ENCODE peak calls at places on chromosomes 5 and 9, in five cellular contexts. One of them, this sample, is unnamed.

GRCh38 chr9:33187519-33188218 is 20.5 kb upstream of the B4GALT1 start:
- DNase-seq in cardiac fibroblast: peak; percentile 82
- DNase-seq in lung: no peak
- DNase-seq in Calu3: no peak
- DNase-seq in neural progenitor cell: no peak
- DNase-seq in this sample: no peak

GRCh38 chr5:142660731-142661130 is 25.2 kb downstream of the FGF1 start:
- DNase-seq in cardiac fibroblast: peak; percentile 25
- DNase-seq in lung: no peak
- DNase-seq in Calu3: no peak
- DNase-seq in neural progenitor cell: no peak
- DNase-seq in this sample: no peak

GRCh38 chr9:90245661-90246060 is 397.0 kb downstream of the DIRAS2 start:
- DNase-seq in cardiac fibroblast: no peak
- DNase-seq in lung: no peak
- DNase-seq in Calu3: no peak
- DNase-seq in neural progenitor cell: no peak
- DNase-seq in this sample: no peak

GRCh38 chr9:123642291-123643278 is 286.6 kb downstream of the CRB2 start:
- DNase-seq in cardiac fibroblast: peak; percentile 61
- DNase-seq in lung: peak; percentile 83
- DNase-seq in Calu3: no peak
- DNase-seq in neural progenitor cell: no peak
- DNase-seq in this sample: no peak

GRCh38 chr5:58887721-58888409 is 305.0 kb downstream of the RAB3C start:
- DNase-seq in cardiac fibroblast: peak; percentile 69
- DNase-seq in lung: peak; percentile 53
- DNase-seq in Calu3: no peak
- DNase-seq in neural progenitor cell: no peak
- DNase-seq in this sample: no peak

GRCh38 chr5:68139601-68140441 is 75.7 kb upstream of the PIK3R1 start:
- DNase-seq in cardiac fibroblast: no peak
- DNase-seq in lung: no peak
- DNase-seq in Calu3: no peak
- DNase-seq in neural progenitor cell: no peak
- DNase-seq in this sample: no peak

GRCh38 chr9:77981907-77982306 is 49.7 kb downstream of the GNAQ start:
- DNase-seq in cardiac fibroblast: no peak
- DNase-seq in lung: no peak
- DNase-seq in Calu3: no peak
- DNase-seq in neural progenitor cell: no peak
- DNase-seq in this sample: no peak

GRCh38 chr9:9504869-9505268 is 1107.9 kb downstream of the PTPRD start:
- DNase-seq in cardiac fibroblast: no peak
- DNase-seq in lung: no peak
- DNase-seq in Calu3: no peak
- DNase-seq in neural progenitor cell: no peak
- DNase-seq in this sample: no peak

GRCh38 chr9:104961238-104961637 is 33.3 kb upstream of the ABCA1 start:
- DNase-seq in cardiac fibroblast: peak; percentile 44
- DNase-seq in lung: no peak
- DNase-seq in Calu3: peak; percentile 10
- DNase-seq in neural progenitor cell: no peak
- DNase-seq in this sample: no peak

GRCh38 chr5:766666-767431 is 17.7 kb downstream of the ZDHHC11B start:
- DNase-seq in cardiac fibroblast: no peak
- DNase-seq in lung: peak; percentile 29
- DNase-seq in Calu3: no peak
- DNase-seq in neural progenitor cell: no peak
- DNase-seq in this sample: no peak

GRCh38 chr5:126921471-126922091 is 108.8 kb downstream of the MARCHF3 start:
- DNase-seq in cardiac fibroblast: no peak
- DNase-seq in lung: no peak
- DNase-seq in Calu3: no peak
- DNase-seq in neural progenitor cell: no peak
- DNase-seq in this sample: no peak

GRCh38 chr5:161230222-161230621 is 316.3 kb downstream of the GABRB2 start:
- DNase-seq in cardiac fibroblast: no peak
- DNase-seq in lung: no peak
- DNase-seq in Calu3: no peak
- DNase-seq in neural progenitor cell: peak; percentile 28
- DNase-seq in this sample: no peak

GRCh38 chr9:123834907-123835562 is 94.9 kb downstream of the DENND1A start:
- DNase-seq in cardiac fibroblast: peak; percentile 43
- DNase-seq in lung: no peak
- DNase-seq in Calu3: no peak
- DNase-seq in neural progenitor cell: peak; percentile 26
- DNase-seq in this sample: no peak

GRCh38 chr9:137544176-137544755 is 5.9 kb downstream of the PNPLA7 start:
- DNase-seq in cardiac fibroblast: peak; percentile 50
- DNase-seq in lung: no peak
- DNase-seq in Calu3: no peak
- DNase-seq in neural progenitor cell: no peak
- DNase-seq in this sample: no peak

GRCh38 chr9:99118782-99119466 is 14.0 kb downstream of the TGFBR1 start:
- DNase-seq in cardiac fibroblast: no peak
- DNase-seq in lung: no peak
- DNase-seq in Calu3: no peak
- DNase-seq in neural progenitor cell: no peak
- DNase-seq in this sample: no peak

GRCh38 chr9:111178361-111179043 is 140.2 kb upstream of the LPAR1 start:
- DNase-seq in cardiac fibroblast: peak; percentile 33
- DNase-seq in lung: no peak
- DNase-seq in Calu3: peak; percentile 4
- DNase-seq in neural progenitor cell: no peak
- DNase-seq in this sample: peak; percentile 91

GRCh38 chr5:145360936-145361335 is 474.2 kb downstream of the PRELID2 start:
- DNase-seq in cardiac fibroblast: peak; percentile 37
- DNase-seq in lung: no peak
- DNase-seq in Calu3: no peak
- DNase-seq in neural progenitor cell: no peak
- DNase-seq in this sample: no peak

GRCh38 chr9:102035929-102036328 is 297.5 kb upstream of the GRIN3A start:
- DNase-seq in cardiac fibroblast: no peak
- DNase-seq in lung: no peak
- DNase-seq in Calu3: no peak
- DNase-seq in neural progenitor cell: no peak
- DNase-seq in this sample: no peak

GRCh38 chr5:143594913-143595818 is 191.7 kb upstream of the NR3C1 start:
- DNase-seq in cardiac fibroblast: no peak
- DNase-seq in lung: no peak
- DNase-seq in Calu3: peak; percentile 40
- DNase-seq in neural progenitor cell: no peak
- DNase-seq in this sample: no peak

GRCh38 chr5:33997331-33997983 is 10.4 kb downstream of the AMACR start:
- DNase-seq in cardiac fibroblast: peak; percentile 91
- DNase-seq in lung: peak; percentile 65
- DNase-seq in Calu3: peak; percentile 49
- DNase-seq in neural progenitor cell: peak; percentile 58
- DNase-seq in this sample: peak; percentile 82

GRCh38 chr5:179345429-179346321 is at the start of gene ADAMTS2:
- DNase-seq in cardiac fibroblast: peak; percentile 75
- DNase-seq in lung: peak; percentile 41
- DNase-seq in Calu3: no peak
- DNase-seq in neural progenitor cell: peak; percentile 88
- DNase-seq in this sample: no peak

GRCh38 chr5:124402144-124402581 is 344.3 kb downstream of the ZNF608 start:
- DNase-seq in cardiac fibroblast: peak; percentile 90
- DNase-seq in lung: peak; percentile 69
- DNase-seq in Calu3: peak; percentile 58
- DNase-seq in neural progenitor cell: no peak
- DNase-seq in this sample: peak; percentile 69

GRCh38 chr9:91777437-91777836 is 172.6 kb downstream of the ROR2 start:
- DNase-seq in cardiac fibroblast: peak; percentile 79
- DNase-seq in lung: no peak
- DNase-seq in Calu3: no peak
- DNase-seq in neural progenitor cell: no peak
- DNase-seq in this sample: no peak

GRCh38 chr5:124747770-124748686 is 1.6 kb upstream of the ZNF608 start:
- DNase-seq in cardiac fibroblast: peak; percentile 53
- DNase-seq in lung: no peak
- DNase-seq in Calu3: no peak
- DNase-seq in neural progenitor cell: peak; percentile 43
- DNase-seq in this sample: no peak

GRCh38 chr5:34703767-34704324 is 47.7 kb downstream of the RAI14 start:
- DNase-seq in cardiac fibroblast: no peak
- DNase-seq in lung: no peak
- DNase-seq in Calu3: no peak
- DNase-seq in neural progenitor cell: peak; percentile 70
- DNase-seq in this sample: no peak

GRCh38 chr5:156147251-156147947 is 179.6 kb upstream of the SGCD start:
- DNase-seq in cardiac fibroblast: peak; percentile 7
- DNase-seq in lung: no peak
- DNase-seq in Calu3: no peak
- DNase-seq in neural progenitor cell: no peak
- DNase-seq in this sample: peak; percentile 72

GRCh38 chr5:73298251-73299016 is 125.4 kb downstream of the TMEM174 start:
- DNase-seq in cardiac fibroblast: no peak
- DNase-seq in lung: no peak
- DNase-seq in Calu3: no peak
- DNase-seq in neural progenitor cell: peak; percentile 57
- DNase-seq in this sample: peak; percentile 72

GRCh38 chr9:10633785-10634184 is 21.0 kb upstream of the PTPRD start:
- DNase-seq in cardiac fibroblast: no peak
- DNase-seq in lung: no peak
- DNase-seq in Calu3: no peak
- DNase-seq in neural progenitor cell: peak; percentile 23
- DNase-seq in this sample: no peak

GRCh38 chr5:14178671-14179211 is 35.6 kb downstream of the TRIO start:
- DNase-seq in cardiac fibroblast: peak; percentile 67
- DNase-seq in lung: no peak
- DNase-seq in Calu3: no peak
- DNase-seq in neural progenitor cell: peak; percentile 78
- DNase-seq in this sample: no peak

GRCh38 chr9:76044420-76044819 is 153.9 kb downstream of the PCSK5 start:
- DNase-seq in cardiac fibroblast: no peak
- DNase-seq in lung: no peak
- DNase-seq in Calu3: no peak
- DNase-seq in neural progenitor cell: no peak
- DNase-seq in this sample: no peak

GRCh38 chr5:160506006-160507004 is 84.7 kb downstream of the PTTG1 start:
- DNase-seq in cardiac fibroblast: peak; percentile 71
- DNase-seq in lung: no peak
- DNase-seq in Calu3: no peak
- DNase-seq in neural progenitor cell: peak; percentile 23
- DNase-seq in this sample: peak; percentile 25

DNA sequence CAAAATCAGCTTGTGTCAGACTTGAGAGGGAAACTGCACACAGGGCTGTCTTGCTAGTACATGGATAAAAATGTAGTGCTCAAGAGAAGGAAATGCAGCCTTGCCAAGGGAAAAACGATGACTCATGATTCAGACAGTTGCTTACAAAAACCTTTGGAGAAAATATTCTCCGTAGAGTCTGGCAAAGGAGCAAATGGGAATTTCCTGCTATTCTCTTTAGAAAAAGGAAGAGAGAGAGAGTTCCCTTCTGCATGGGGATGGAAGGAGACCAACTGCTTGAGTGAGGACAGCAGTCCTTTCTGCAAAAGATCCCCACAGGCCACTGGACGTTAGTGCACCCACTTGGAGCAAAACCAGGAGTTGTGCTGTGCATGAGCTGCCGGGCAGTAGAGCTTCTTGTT is 7.6 kb downstream of the IFNB1 start:
- DNase-seq in cardiac fibroblast: peak; percentile 98
- DNase-seq in lung: peak; percentile 45
- DNase-seq in Calu3: peak; percentile 6
- DNase-seq in neural progenitor cell: peak; percentile 8
- DNase-seq in this sample: peak; percentile 72
- TF ChIP-seq CTCF in cardiac fibroblast: peak; percentile 49
- TF ChIP-seq CTCF in lung: no peak
- TF ChIP-seq CTCF in Calu3: no peak
- TF ChIP-seq CTCF in neural progenitor cell: no peak
- TF ChIP-seq CTCF in this sample: peak; percentile 23

GRCh38 chr9:133063500-133064231 is 1.9 kb downstream of the CEL start:
- DNase-seq in cardiac fibroblast: no peak
- DNase-seq in lung: no peak
- DNase-seq in Calu3: no peak
- DNase-seq in neural progenitor cell: no peak
- DNase-seq in this sample: no peak

GRCh38 chr9:133066181-133066983 is 4.6 kb downstream of the CEL start:
- DNase-seq in cardiac fibroblast: no peak
- DNase-seq in lung: no peak
- DNase-seq in Calu3: no peak
- DNase-seq in neural progenitor cell: no peak
- DNase-seq in this sample: no peak

GRCh38 chr9:133064241-133065069 is 2.7 kb downstream of the CEL start:
- DNase-seq in cardiac fibroblast: no peak
- DNase-seq in lung: no peak
- DNase-seq in Calu3: no peak
- DNase-seq in neural progenitor cell: no peak
- DNase-seq in this sample: no peak

GRCh38 chr9:133063159-133063499 is 1.3 kb downstream of the CEL start:
- DNase-seq in cardiac fibroblast: no peak
- DNase-seq in lung: no peak
- DNase-seq in Calu3: no peak
- DNase-seq in neural progenitor cell: no peak
- DNase-seq in this sample: no peak

GRCh38 chr9:133065070-133065388 is 3.2 kb downstream of the CEL start:
- DNase-seq in cardiac fibroblast: no peak
- DNase-seq in lung: no peak
- DNase-seq in Calu3: no peak
- DNase-seq in neural progenitor cell: no peak
- DNase-seq in this sample: no peak
- TF ChIP-seq CTCF in cardiac fibroblast: no peak
- TF ChIP-seq CTCF in lung: no peak
- TF ChIP-seq CTCF in Calu3: no peak
- TF ChIP-seq CTCF in neural progenitor cell: no peak
- TF ChIP-seq CTCF in this sample: no peak

GRCh38 chr9:36911037-36911436 is 123.0 kb downstream of the PAX5 start:
- DNase-seq in cardiac fibroblast: no peak
- DNase-seq in lung: no peak
- DNase-seq in Calu3: no peak
- DNase-seq in neural progenitor cell: no peak
- DNase-seq in this sample: no peak
- TF ChIP-seq CTCF in cardiac fibroblast: no peak
- TF ChIP-seq CTCF in lung: no peak
- TF ChIP-seq CTCF in Calu3: no peak
- TF ChIP-seq CTCF in neural progenitor cell: peak; percentile 10
- TF ChIP-seq CTCF in this sample: no peak

GRCh38 chr9:16254674-16255073 is 615.8 kb downstream of the BNC2 start:
- DNase-seq in cardiac fibroblast: no peak
- DNase-seq in lung: no peak
- DNase-seq in Calu3: no peak
- DNase-seq in neural progenitor cell: no peak
- DNase-seq in this sample: no peak

GRCh38 chr9:16258191-16258590 is 612.3 kb downstream of the BNC2 start:
- DNase-seq in cardiac fibroblast: no peak
- DNase-seq in lung: no peak
- DNase-seq in Calu3: no peak
- DNase-seq in neural progenitor cell: no peak
- DNase-seq in this sample: no peak

GRCh38 chr9:16255217-16255616 is 615.3 kb downstream of the BNC2 start:
- DNase-seq in cardiac fibroblast: no peak
- DNase-seq in lung: no peak
- DNase-seq in Calu3: no peak
- DNase-seq in neural progenitor cell: no peak
- DNase-seq in this sample: no peak

GRCh38 chr9:16258708-16259107 is 611.8 kb downstream of the BNC2 start:
- DNase-seq in cardiac fibroblast: no peak
- DNase-seq in lung: no peak
- DNase-seq in Calu3: no peak
- DNase-seq in neural progenitor cell: no peak
- DNase-seq in this sample: no peak

GRCh38 chr9:16257604-16258003 is 612.9 kb downstream of the BNC2 start:
- DNase-seq in cardiac fibroblast: no peak
- DNase-seq in lung: no peak
- DNase-seq in Calu3: no peak
- DNase-seq in neural progenitor cell: peak; percentile 8
- DNase-seq in this sample: no peak
- TF ChIP-seq CTCF in cardiac fibroblast: peak; percentile 82
- TF ChIP-seq CTCF in lung: no peak
- TF ChIP-seq CTCF in Calu3: no peak
- TF ChIP-seq CTCF in neural progenitor cell: peak; percentile 53
- TF ChIP-seq CTCF in this sample: peak; percentile 63

This sample was measured in AG09319.